ENCODE peak calls at places on chromosomes 12 and 14, in four cellular contexts. Y, U, B and G are unnamed samples.

GRCh38 chr14:22391908-22392307 is 197.1 kb downstream of the DAD1 start:
- DNase-seq in U (peak), B (peak), Y (no peak), G (peak)

GRCh38 chr14:67446371-67447032 is 34.5 kb upstream of the PLEK2 start:
- DNase-seq in B (no peak), Y (no peak), U (no peak), G (no peak)

GRCh38 chr14:101222362-101223090 is 319.0 kb upstream of the RTL1 start:
- DNase-seq in Y (peak), U (no peak), B (no peak), G (peak)

GRCh38 chr12:46160081-46160980 is 108.5 kb downstream of the SLC38A1 start:
- DNase-seq in U (no peak), Y (no peak), B (peak), G (no peak)

GRCh38 chr14:99524804-99525698 is 43.8 kb downstream of the CCNK start:
- DNase-seq in Y (no peak), U (peak), B (peak), G (no peak)

GRCh38 chr12:91845365-91845764 is 300.3 kb downstream of the BTG1 start:
- DNase-seq in Y (no peak), U (no peak), B (no peak), G (no peak)

GRCh38 chr14:104291123-104292000 is 153.0 kb downstream of the KIF26A start:
- DNase-seq in B (no peak), U (peak), Y (no peak), G (peak)

GRCh38 chr12:49750994-49751393 is 9.6 kb downstream of the TMBIM6 start:
- DNase-seq in U (no peak), B (no peak), Y (no peak), G (no peak)

GRCh38 chr12:109010259-109010658 is 10.6 kb downstream of the SVOP start:
- DNase-seq in U (no peak), B (no peak), Y (no peak), G (no peak)

GRCh38 chr14:69312608-69313007 is 52.6 kb downstream of the GALNT16 start:
- DNase-seq in Y (no peak), U (no peak), B (no peak), G (peak)

GRCh38 chr14:21104448-21105060 is 3.7 kb downstream of the TMEM253 start:
- DNase-seq in Y (no peak), B (peak), U (peak), G (peak)

GRCh38 chr12:14960548-14961465 is 594 bp downstream of the ARHGDIB start:
- DNase-seq in Y (no peak), U (no peak), B (peak), G (no peak)

GRCh38 chr12:148676-149416 is 65.1 kb downstream of the SLC6A12 start:
- DNase-seq in B (no peak), U (no peak), Y (no peak), G (no peak)
- H3K18ac ChIP-seq in B (no peak), U (no peak), Y (peak), G (no peak)

DNA sequence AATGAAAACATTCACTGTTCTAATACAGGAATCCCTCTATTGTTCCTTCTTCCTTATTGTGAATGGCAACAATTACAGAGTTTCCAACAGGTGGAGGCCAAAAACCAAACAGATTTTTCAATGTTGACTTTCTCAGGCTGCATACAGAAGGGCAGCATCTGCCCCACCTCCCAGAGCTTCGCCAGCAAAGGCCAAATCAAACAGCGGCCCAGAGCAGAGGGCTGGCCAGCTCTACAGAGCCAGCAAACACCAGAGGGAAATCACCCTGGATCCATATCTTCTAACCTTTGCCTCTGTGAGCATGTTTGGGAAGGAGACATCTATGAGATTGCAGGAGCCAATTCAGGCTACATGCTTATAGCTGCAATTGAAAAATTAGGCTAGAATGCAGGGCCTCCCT is 4.4 kb upstream of the CRACR2A start:
- DNase-seq in U (no peak), Y (no peak), B (no peak), G (no peak)
- H4K5ac ChIP-seq in U (no peak), Y (no peak), B (no peak), G (no peak)

DNA sequence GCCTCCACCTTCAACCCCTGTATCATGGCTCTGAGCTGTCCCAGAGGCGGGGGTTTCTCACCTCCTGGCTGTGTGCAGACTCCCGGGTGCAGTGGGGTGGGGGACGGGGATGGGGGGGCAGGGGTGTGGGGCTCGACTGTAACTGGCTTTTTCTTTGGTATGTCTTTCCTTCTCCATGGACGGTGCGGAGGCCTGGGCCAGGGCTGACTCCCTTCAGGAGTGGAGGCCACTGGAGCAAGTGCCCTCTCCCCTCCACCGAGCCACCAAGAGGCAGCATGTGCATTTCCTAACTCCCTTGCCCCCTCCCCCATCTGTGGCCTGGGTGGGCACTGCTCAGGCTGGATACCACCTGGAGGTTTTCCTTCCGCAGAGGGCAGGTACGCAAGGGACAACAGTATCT is 122.6 kb downstream of the ESRRB start:
- DNase-seq in U (no peak), Y (no peak), B (no peak), G (no peak)
- H3K18ac ChIP-seq in U (no peak), Y (no peak), B (no peak), G (no peak)

DNA sequence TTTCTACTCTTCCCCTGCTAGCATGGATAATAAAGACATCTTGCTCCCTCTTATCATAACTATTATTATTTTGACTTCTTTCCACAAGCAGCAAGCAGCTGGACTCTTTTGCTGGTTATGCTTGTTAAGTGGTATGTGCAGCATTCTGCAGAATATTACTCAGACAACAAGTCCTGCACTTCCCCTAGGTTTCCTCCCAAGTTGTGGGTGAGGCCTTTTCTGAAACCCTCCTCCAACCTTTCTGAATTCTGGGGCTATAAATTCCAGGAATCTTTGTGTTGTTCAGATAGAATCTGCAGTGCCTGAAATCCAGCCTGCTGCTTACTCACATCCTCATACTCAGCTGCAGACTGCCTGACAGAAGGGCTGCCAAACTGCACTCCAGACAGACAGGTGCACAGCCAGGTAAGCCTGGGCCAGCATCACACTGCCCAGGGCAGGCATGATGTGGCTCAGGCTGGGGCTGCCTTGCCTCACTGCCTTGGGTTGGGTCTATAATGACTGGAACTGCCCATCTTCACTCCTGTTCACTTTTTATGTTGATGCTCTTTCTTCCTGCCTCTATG is 6.2 kb upstream of the DHRS2 start:
- DNase-seq in Y (no peak), B (peak), U (no peak), G (no peak)
- H4K5ac ChIP-seq in Y (no peak), B (no peak), U (no peak), G (no peak)